ENCODE peak calls at places on chromosomes 16 and 17, in ten cellular contexts. A is stimulated activated CD4-positive, alpha-beta T cell treated with anti-CD3 and anti-CD28 coated beads, Interleukin-1b, Interleukin-23, amount 100 ng/mL, for 24 hours; P is MCF 10A; I is activated CD8-positive, alpha-beta T cell treated with anti-CD3 and anti-CD28 coated beads, Interleukin-2, amount 10 ng/mL, durations not matched to agents 7 days and 5 days; W is NT2/D1; D is DMS79 treated with DMSO at 0.1 percent for 48 hours; S is T1000; X is progenitor cell of endocrine pancreas; H is activated T-helper 1 cell treated with anti-CD3 and anti-CD28 coated beads, Interleukin-12 subunit alpha, Interleukin-12 subunit beta, Interleukin-2, Interleukin-4 antibody, amounts not matched to agents 30 ng/mL and 10 ng/mL and 1 ng/mL, durations not matched to agents 14 hours and 24 hours and 36 hours; L is esophagus squamous epithelium. V is an unnamed sample.

GRCh38 chr17:36768355-36768754 is 167.0 kb downstream of the MRM1 start:
- DNase-seq in A (no peak), P (no peak), I (no peak), W (no peak), D (no peak), S (no peak), X (no peak), H (no peak), L (no peak), V (no peak)

GRCh38 chr17:43560461-43561427 is 14.6 kb upstream of the ETV4 start:
- DNase-seq in A (no peak), P (no peak), I (no peak), W (no peak), D (no peak), S (no peak), X (no peak), H (no peak), L (no peak), V (no peak)

GRCh38 chr16:89720859-89721643 is at the start of the genes VPS9D1 and ZNF276:
- DNase-seq in A (peak), P (peak), I (peak), W (peak), D (peak), S (peak), X (peak), H (peak), L (no peak), V (peak)

GRCh38 chr16:67884684-67885083 is at the start of gene NRN1L:
- DNase-seq in A (no peak), P (peak), I (no peak), W (peak), D (no peak), S (peak), X (peak), H (no peak), L (no peak), V (no peak)

GRCh38 chr17:27778193-27778592 is 22.1 kb downstream of the NOS2 start:
- DNase-seq in A (no peak), P (peak), I (no peak), W (no peak), D (no peak), S (no peak), X (no peak), H (no peak), L (no peak), V (no peak)

GRCh38 chr16:58493756-58494431 is 6.0 kb upstream of the NDRG4 start:
- DNase-seq in A (no peak), P (no peak), I (no peak), W (no peak), D (no peak), S (no peak), X (no peak), H (no peak), L (no peak), V (no peak)

GRCh38 chr16:53291757-53292392 is 142.4 kb upstream of the RBL2 start:
- DNase-seq in A (no peak), P (no peak), I (no peak), W (no peak), D (no peak), S (no peak), X (no peak), H (no peak), L (no peak), V (no peak)

GRCh38 chr17:78014651-78015050 is 56.1 kb downstream of the TNRC6C start:
- DNase-seq in A (no peak), P (no peak), I (no peak), W (no peak), D (no peak), S (no peak), X (no peak), H (no peak), L (no peak), V (no peak)

GRCh38 chr16:24493859-24494258 is 45.5 kb upstream of the RBBP6 start:
- DNase-seq in A (no peak), P (peak), I (no peak), W (no peak), D (no peak), S (peak), X (no peak), H (no peak), L (no peak), V (no peak)

GRCh38 chr17:77737442-77738265 is 220.8 kb upstream of the TNRC6C start:
- DNase-seq in A (no peak), P (no peak), I (peak), W (no peak), D (peak), S (no peak), X (peak), H (no peak), L (no peak), V (no peak)

GRCh38 chr16:23055481-23055880 is 93.8 kb downstream of the USP31 start:
- DNase-seq in A (no peak), P (peak), I (no peak), W (no peak), D (no peak), S (no peak), X (no peak), H (no peak), L (no peak), V (no peak)

GRCh38 chr17:19714542-19715411 is 1.6 kb downstream of the SLC47A2 start:
- DNase-seq in A (no peak), P (no peak), I (no peak), W (no peak), D (peak), S (no peak), X (no peak), H (no peak), L (no peak), V (no peak)

GRCh38 chr17:82113941-82114340 is 15.9 kb upstream of the FASN start:
- DNase-seq in A (no peak), P (no peak), I (no peak), W (no peak), D (no peak), S (no peak), X (no peak), H (no peak), L (no peak), V (no peak)

GRCh38 chr17:78473951-78474630 is 95.6 kb downstream of the PGS1 start:
- DNase-seq in A (no peak), P (no peak), I (no peak), W (no peak), D (no peak), S (no peak), X (no peak), H (no peak), L (no peak), V (no peak)

GRCh38 chr17:1644493-1645206 is 882 bp downstream of the SCARF1 start:
- DNase-seq in A (no peak), P (peak), I (peak), W (no peak), D (no peak), S (peak), X (no peak), H (no peak), L (no peak), V (no peak)

GRCh38 chr16:50224297-50224696 is 42.1 kb upstream of the ADCY7 start:
- DNase-seq in A (no peak), P (no peak), I (no peak), W (no peak), D (no peak), S (no peak), X (no peak), H (no peak), L (no peak), V (no peak)

GRCh38 chr17:39981207-39982068 is 831 bp downstream of the PSMD3 start:
- DNase-seq in A (no peak), P (no peak), I (no peak), W (no peak), D (no peak), S (no peak), X (no peak), H (no peak), L (no peak), V (no peak)

GRCh38 chr17:80955673-80956306 is 35.9 kb upstream of the CHMP6 start:
- DNase-seq in A (no peak), P (no peak), I (no peak), W (no peak), D (no peak), S (no peak), X (no peak), H (no peak), L (no peak), V (no peak)

GRCh38 chr16:81774348-81774747 is 4.7 kb upstream of the PLCG2 start:
- DNase-seq in A (no peak), P (no peak), I (no peak), W (no peak), D (no peak), S (no peak), X (no peak), H (no peak), L (no peak), V (no peak)

GRCh38 chr16:10770907-10771306 is 27.3 kb downstream of the NUBP1 start:
- DNase-seq in A (no peak), P (peak), I (peak), W (no peak), D (no peak), S (no peak), X (no peak), H (no peak), L (no peak), V (no peak)

GRCh38 chr16:11056090-11056988 is 112.0 kb downstream of the CLEC16A start:
- DNase-seq in A (no peak), P (no peak), I (no peak), W (no peak), D (no peak), S (no peak), X (no peak), H (no peak), L (no peak), V (no peak)

GRCh38 chr17:57243171-57243622 is 13.1 kb upstream of the MSI2 start:
- DNase-seq in A (peak), P (peak), I (peak), W (peak), D (no peak), S (peak), X (peak), H (peak), L (no peak), V (peak)

GRCh38 chr17:20121359-20122235 is 112.4 kb downstream of the SPECC1 start:
- DNase-seq in A (peak), P (peak), I (peak), W (peak), D (peak), S (peak), X (peak), H (peak), L (no peak), V (peak)

GRCh38 chr17:57871155-57871554 is 21.3 kb upstream of the MRPS23 start:
- DNase-seq in A (no peak), P (no peak), I (no peak), W (no peak), D (no peak), S (no peak), X (no peak), H (no peak), L (no peak), V (no peak)

GRCh38 chr17:17154981-17155380 is 51.2 kb downstream of the PLD6 start:
- DNase-seq in A (no peak), P (no peak), I (no peak), W (no peak), D (no peak), S (no peak), X (no peak), H (no peak), L (no peak), V (no peak)

GRCh38 chr17:80596760-80597608 is 52.3 kb downstream of the RPTOR start:
- DNase-seq in A (no peak), P (peak), I (no peak), W (no peak), D (no peak), S (no peak), X (no peak), H (no peak), L (no peak), V (no peak)

GRCh38 chr16:68843482-68844210 is at the start of gene TANGO6:
- DNase-seq in A (peak), P (peak), I (peak), W (peak), D (peak), S (peak), X (peak), H (peak), L (peak), V (peak)

GRCh38 chr16:56357291-56357764 is 68.0 kb downstream of the AMFR start:
- DNase-seq in A (no peak), P (no peak), I (no peak), W (no peak), D (no peak), S (no peak), X (no peak), H (no peak), L (no peak), V (no peak)

GRCh38 chr16:31476305-31477219 is 4.6 kb downstream of the TGFB1I1 start:
- DNase-seq in A (peak), P (no peak), I (peak), W (no peak), D (no peak), S (no peak), X (peak), H (peak), L (peak), V (peak)

GRCh38 chr17:79587421-79587820 is 23.4 kb downstream of the RBFOX3 start:
- DNase-seq in A (no peak), P (no peak), I (no peak), W (no peak), D (no peak), S (no peak), X (no peak), H (no peak), L (no peak), V (no peak)

GRCh38 chr17:81706757-81707624 is 3.8 kb downstream of the MRPL12 start:
- DNase-seq in A (no peak), P (no peak), I (no peak), W (no peak), D (no peak), S (no peak), X (no peak), H (no peak), L (no peak), V (no peak)

GRCh38 chr17:71168083-71168741 is 952.6 kb upstream of the SOX9 start:
- DNase-seq in A (no peak), P (no peak), I (no peak), W (no peak), D (no peak), S (no peak), X (no peak), H (no peak), L (no peak), V (no peak)

V was measured in activated T-helper 2 cell treated with anti-CD3 and anti-CD28 coated beads, Interferon-gamma antibody, Interleukin-2, Interleukin-4, amounts not matched to agents 10 μg/mL and 5 μg/mL and 100 μg/mL, durations not matched to agents 14 hours and 24 hours and 36 hours.